ENCODE peak calls at places on chromosomes 1 and 21, in ten cellular contexts. H is astrocyte of the spinal cord; Y is endothelial cell; L is CD8-positive, alpha-beta memory T cell; I is activated CD4-positive, alpha-beta memory T cell treated with anti-CD3 and anti-CD28 coated beads for 36 hours; F is stimulated activated CD4-positive, alpha-beta T cell treated with anti-CD3 and anti-CD28 coated beads, Interleukin-2, amount 100 ng/mL, for 24 hours; C is mucosa of descending colon; G is NCI-H69; N is stimulated activated naive CD8-positive, alpha-beta T cell treated with anti-CD3 and anti-CD28 coated beads, Interleukin-15, Interleukin-2, amounts not matched to agents 100 U/mL and 50 U/mL, for 24 hours; D is OCI-M1. A is an unnamed sample.

GRCh38 chr1:76759950-76760349 is 107.3 kb upstream of the ST6GALNAC5 start:
- DNase-seq in D (peak), F (no peak), C (no peak), I (no peak), Y (no peak), N (peak), G (peak), L (no peak), H (peak), A (peak)

GRCh38 chr1:208242829-208243521 is 1.2 kb downstream of the PLXNA2 start:
- DNase-seq in N (peak), G (peak), D (no peak), F (no peak), C (peak), I (no peak), H (no peak), L (no peak), Y (peak), A (peak)

GRCh38 chr21:32411366-32412161 is 942 bp upstream of the EVA1C start:
- DNase-seq in G (peak), Y (peak), H (peak), D (no peak), C (peak), L (peak), N (peak), I (peak), F (peak), A (peak)

GRCh38 chr1:3652538-3653285 is 396 bp downstream of the TP73 start:
- DNase-seq in I (no peak), D (no peak), Y (peak), G (peak), C (peak), N (no peak), F (no peak), L (no peak), H (no peak), A (peak)

GRCh38 chr21:37821791-37822450 is 94.3 kb downstream of the KCNJ6 start:
- DNase-seq in L (no peak), H (no peak), C (no peak), F (no peak), I (no peak), D (no peak), G (peak), N (no peak), Y (no peak), A (no peak)

GRCh38 chr1:99599678-99600175 is 46.2 kb upstream of the PALMD start:
- DNase-seq in D (peak), N (no peak), I (no peak), G (no peak), C (no peak), Y (no peak), H (peak), L (no peak), F (no peak), A (no peak)

GRCh38 chr21:36696390-36696639 is 2.6 kb upstream of the SIM2 start:
- DNase-seq in D (no peak), F (no peak), N (no peak), H (no peak), I (no peak), Y (peak), G (no peak), C (no peak), L (no peak), A (no peak)

GRCh38 chr1:203324103-203325003 is 19.0 kb downstream of the BTG2 start:
- DNase-seq in C (peak), F (peak), Y (no peak), G (peak), D (no peak), H (no peak), I (peak), L (peak), N (no peak), A (no peak)